ENCODE peak calls at places on chromosome 9, in four cellular contexts. One of them, this sample, is unnamed.
A peak's percentile ranks its signal among the peaks of the same experiment; 100 is the strongest.

GRCh38 chr9:6014668-6015270 is 655 bp downstream of the RANBP6 start:
- DNase-seq in stomach: no peak
- DNase-seq in OCI-LY7: no peak
- DNase-seq in heart left ventricle: no peak
- DNase-seq in this sample: no peak

GRCh38 chr9:5892456-5893133 is 1.9 kb downstream of the MLANA start:
- DNase-seq in stomach: no peak
- DNase-seq in OCI-LY7: no peak
- DNase-seq in heart left ventricle: no peak
- DNase-seq in this sample: no peak

GRCh38 chr9:27524236-27524635 is at the start of gene IFNK:
- DNase-seq in stomach: no peak
- DNase-seq in OCI-LY7: no peak
- DNase-seq in heart left ventricle: no peak
- DNase-seq in this sample: no peak

GRCh38 chr9:108086624-108087023 is 597.1 kb upstream of the KLF4 start:
- DNase-seq in stomach: no peak
- DNase-seq in OCI-LY7: no peak
- DNase-seq in heart left ventricle: no peak
- DNase-seq in this sample: no peak

GRCh38 chr9:72276429-72276828 is 88.6 kb downstream of the ZFAND5 start:
- DNase-seq in stomach: no peak
- DNase-seq in OCI-LY7: no peak
- DNase-seq in heart left ventricle: no peak
- DNase-seq in this sample: no peak

GRCh38 chr9:133369923-133370322 is 5.9 kb downstream of the SURF4 start:
- DNase-seq in stomach: no peak
- DNase-seq in OCI-LY7: no peak
- DNase-seq in heart left ventricle: no peak
- DNase-seq in this sample: no peak

GRCh38 chr9:96057155-96057554 is 181.7 kb downstream of the ERCC6L2 start:
- DNase-seq in stomach: no peak
- DNase-seq in OCI-LY7: no peak
- DNase-seq in heart left ventricle: no peak
- DNase-seq in this sample: no peak

GRCh38 chr9:135989157-135989556 is 28.0 kb upstream of the UBAC1 start:
- DNase-seq in stomach: no peak
- DNase-seq in OCI-LY7: no peak
- DNase-seq in heart left ventricle: no peak
- DNase-seq in this sample: no peak

GRCh38 chr9:137969008-137969407 is 91.4 kb downstream of the CACNA1B start:
- DNase-seq in stomach: peak; percentile 20
- DNase-seq in OCI-LY7: no peak
- DNase-seq in heart left ventricle: no peak
- DNase-seq in this sample: no peak

GRCh38 chr9:14910178-14910805 is at the start of gene FREM1:
- DNase-seq in stomach: no peak
- DNase-seq in OCI-LY7: no peak
- DNase-seq in heart left ventricle: peak; percentile 21
- DNase-seq in this sample: peak; percentile 51

GRCh38 chr9:8809747-8810146 is 1010.2 kb upstream of the DMAC1 start:
- DNase-seq in stomach: no peak
- DNase-seq in OCI-LY7: no peak
- DNase-seq in heart left ventricle: no peak
- DNase-seq in this sample: no peak

GRCh38 chr9:82404484-82405280 is 416.1 kb downstream of the SPATA31D1 start:
- DNase-seq in stomach: no peak
- DNase-seq in OCI-LY7: no peak
- DNase-seq in heart left ventricle: no peak
- DNase-seq in this sample: no peak

GRCh38 chr9:33320568-33321261 is 30.4 kb downstream of the NFX1 start:
- DNase-seq in stomach: no peak
- DNase-seq in OCI-LY7: no peak
- DNase-seq in heart left ventricle: no peak
- DNase-seq in this sample: no peak

GRCh38 chr9:99038396-99038795 is 66.5 kb upstream of the TGFBR1 start:
- DNase-seq in stomach: no peak
- DNase-seq in OCI-LY7: no peak
- DNase-seq in heart left ventricle: no peak
- DNase-seq in this sample: no peak

GRCh38 chr9:4371108-4371507 is 71.2 kb upstream of the GLIS3 start:
- DNase-seq in stomach: no peak
- DNase-seq in OCI-LY7: no peak
- DNase-seq in heart left ventricle: no peak
- DNase-seq in this sample: no peak

GRCh38 chr9:26054600-26055516 is 376.6 kb upstream of the TUSC1 start:
- DNase-seq in stomach: no peak
- DNase-seq in OCI-LY7: no peak
- DNase-seq in heart left ventricle: no peak
- DNase-seq in this sample: no peak

GRCh38 chr9:96498796-96499195 is 48.8 kb downstream of the HABP4 start:
- DNase-seq in stomach: no peak
- DNase-seq in OCI-LY7: no peak
- DNase-seq in heart left ventricle: no peak
- DNase-seq in this sample: no peak

GRCh38 chr9:101311759-101312420 is 72.9 kb downstream of the BAAT start:
- DNase-seq in stomach: no peak
- DNase-seq in OCI-LY7: peak; percentile 85
- DNase-seq in heart left ventricle: no peak
- DNase-seq in this sample: no peak

GRCh38 chr9:129863059-129863690 is 27.9 kb downstream of the USP20 start:
- DNase-seq in stomach: peak; percentile 34
- DNase-seq in OCI-LY7: peak; percentile 46
- DNase-seq in heart left ventricle: no peak
- DNase-seq in this sample: peak; percentile 66

GRCh38 chr9:2559212-2560152 is 62.1 kb upstream of the VLDLR start:
- DNase-seq in stomach: peak; percentile 63
- DNase-seq in OCI-LY7: no peak
- DNase-seq in heart left ventricle: peak; percentile 89
- DNase-seq in this sample: peak; percentile 56

GRCh38 chr9:99419099-99419498 is 197.0 kb downstream of the SEC61B start:
- DNase-seq in stomach: no peak
- DNase-seq in OCI-LY7: no peak
- DNase-seq in heart left ventricle: no peak
- DNase-seq in this sample: no peak

GRCh38 chr9:105187781-105188180 is 56.7 kb upstream of the SLC44A1 start:
- DNase-seq in stomach: no peak
- DNase-seq in OCI-LY7: no peak
- DNase-seq in heart left ventricle: no peak
- DNase-seq in this sample: no peak

GRCh38 chr9:85200726-85201402 is 531.3 kb downstream of the NTRK2 start:
- DNase-seq in stomach: peak; percentile 77
- DNase-seq in OCI-LY7: no peak
- DNase-seq in heart left ventricle: no peak
- DNase-seq in this sample: no peak

GRCh38 chr9:37271679-37272078 is 150.8 kb upstream of the GRHPR start:
- DNase-seq in stomach: no peak
- DNase-seq in OCI-LY7: no peak
- DNase-seq in heart left ventricle: no peak
- DNase-seq in this sample: no peak

GRCh38 chr9:107389617-107390071 is 99.9 kb downstream of the KLF4 start:
- DNase-seq in stomach: peak; percentile 78
- DNase-seq in OCI-LY7: no peak
- DNase-seq in heart left ventricle: no peak
- DNase-seq in this sample: peak; percentile 80

GRCh38 chr9:73116030-73116429 is 35.6 kb upstream of the ANXA1 start:
- DNase-seq in stomach: no peak
- DNase-seq in OCI-LY7: no peak
- DNase-seq in heart left ventricle: no peak
- DNase-seq in this sample: no peak

GRCh38 chr9:6611891-6612290 is 33.6 kb downstream of the GLDC start:
- DNase-seq in stomach: no peak
- DNase-seq in OCI-LY7: no peak
- DNase-seq in heart left ventricle: no peak
- DNase-seq in this sample: no peak

GRCh38 chr9:135047521-135047920 is 39.9 kb upstream of the OLFM1 start:
- DNase-seq in stomach: no peak
- DNase-seq in OCI-LY7: no peak
- DNase-seq in heart left ventricle: no peak
- DNase-seq in this sample: no peak

GRCh38 chr9:7273575-7273974 is 515.8 kb downstream of the KDM4C start:
- DNase-seq in stomach: no peak
- DNase-seq in OCI-LY7: no peak
- DNase-seq in heart left ventricle: peak; percentile 20
- DNase-seq in this sample: no peak

GRCh38 chr9:113649054-113649453 is 185.5 kb downstream of the RGS3 start:
- DNase-seq in stomach: no peak
- DNase-seq in OCI-LY7: no peak
- DNase-seq in heart left ventricle: peak; percentile 81
- DNase-seq in this sample: peak; percentile 40

GRCh38 chr9:113844466-113844865 is 31.6 kb upstream of the ZNF618 start:
- DNase-seq in stomach: no peak
- DNase-seq in OCI-LY7: no peak
- DNase-seq in heart left ventricle: no peak
- DNase-seq in this sample: no peak

GRCh38 chr9:123348317-123348992 is 7.5 kb upstream of the CRB2 start:
- DNase-seq in stomach: no peak
- DNase-seq in OCI-LY7: no peak
- DNase-seq in heart left ventricle: no peak
- DNase-seq in this sample: no peak

GRCh38 chr9:124771867-124772621 is 933 bp upstream of the NR6A1 start:
- DNase-seq in stomach: peak; percentile 70
- DNase-seq in OCI-LY7: peak; percentile 68
- DNase-seq in heart left ventricle: peak; percentile 73
- DNase-seq in this sample: peak; percentile 77

GRCh38 chr9:9790216-9790872 is 822.5 kb downstream of the PTPRD start:
- DNase-seq in stomach: no peak
- DNase-seq in OCI-LY7: peak; percentile 89
- DNase-seq in heart left ventricle: no peak
- DNase-seq in this sample: no peak

GRCh38 chr9:9750719-9751118 is 862.1 kb downstream of the PTPRD start:
- DNase-seq in stomach: no peak
- DNase-seq in OCI-LY7: no peak
- DNase-seq in heart left ventricle: no peak
- DNase-seq in this sample: no peak

GRCh38 chr9:128634111-128634510 is 22.5 kb downstream of the DYNC2I2 start:
- DNase-seq in stomach: no peak
- DNase-seq in OCI-LY7: no peak
- DNase-seq in heart left ventricle: no peak
- DNase-seq in this sample: peak; percentile 43

GRCh38 chr9:128634651-128635262 is 21.9 kb downstream of the DYNC2I2 start:
- DNase-seq in stomach: no peak
- DNase-seq in OCI-LY7: no peak
- DNase-seq in heart left ventricle: peak; percentile 38
- DNase-seq in this sample: no peak

GRCh38 chr9:128632486-128632885 is 24.2 kb downstream of the DYNC2I2 start:
- DNase-seq in stomach: no peak
- DNase-seq in OCI-LY7: no peak
- DNase-seq in heart left ventricle: no peak
- DNase-seq in this sample: no peak

GRCh38 chr9:128633057-128633456 is 23.6 kb downstream of the DYNC2I2 start:
- DNase-seq in stomach: no peak
- DNase-seq in OCI-LY7: no peak
- DNase-seq in heart left ventricle: no peak
- DNase-seq in this sample: no peak

GRCh38 chr9:128633601-128634000 is 23.0 kb downstream of the DYNC2I2 start:
- DNase-seq in stomach: no peak
- DNase-seq in OCI-LY7: no peak
- DNase-seq in heart left ventricle: no peak
- DNase-seq in this sample: peak; percentile 65
- H3K36me3 ChIP-seq in stomach: peaks cover 72% of the 10 kb centered on the region
- H3K36me3 ChIP-seq in OCI-LY7: peaks cover 60% of the 10 kb centered on the region
- H3K36me3 ChIP-seq in heart left ventricle: peaks cover 60% of the 10 kb centered on the region
- H3K36me3 ChIP-seq in this sample: peaks cover 57% of the 10 kb centered on the region

DNA sequence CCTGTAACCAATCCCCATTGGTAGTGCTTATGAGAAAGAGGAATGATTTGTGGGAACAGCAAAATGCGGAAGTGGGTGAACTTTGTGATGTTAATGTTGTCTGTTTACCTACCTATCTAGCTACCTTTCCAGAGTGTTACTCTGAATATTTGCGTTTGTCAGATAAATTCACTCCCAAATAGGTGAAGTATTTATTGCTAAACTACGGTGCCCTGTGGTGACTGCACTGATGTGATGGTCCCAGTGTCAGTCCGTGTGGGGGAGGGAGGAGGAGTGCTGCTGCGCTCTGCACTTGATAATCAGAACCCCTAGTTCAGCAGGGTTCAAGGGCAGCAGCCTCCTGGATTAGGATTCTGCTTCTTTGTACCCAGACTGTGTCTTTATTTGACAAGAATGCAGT is 55.3 kb downstream of the TJP2 start:
- DNase-seq in stomach: no peak
- DNase-seq in OCI-LY7: no peak
- DNase-seq in heart left ventricle: no peak
- DNase-seq in this sample: no peak
- H3K27ac ChIP-seq in stomach: no peak overlapping the region
- H3K27ac ChIP-seq in OCI-LY7: no peak overlapping the region
- H3K27ac ChIP-seq in heart left ventricle: no peak overlapping the region
- H3K27ac ChIP-seq in this sample: no peak overlapping the region

DNA sequence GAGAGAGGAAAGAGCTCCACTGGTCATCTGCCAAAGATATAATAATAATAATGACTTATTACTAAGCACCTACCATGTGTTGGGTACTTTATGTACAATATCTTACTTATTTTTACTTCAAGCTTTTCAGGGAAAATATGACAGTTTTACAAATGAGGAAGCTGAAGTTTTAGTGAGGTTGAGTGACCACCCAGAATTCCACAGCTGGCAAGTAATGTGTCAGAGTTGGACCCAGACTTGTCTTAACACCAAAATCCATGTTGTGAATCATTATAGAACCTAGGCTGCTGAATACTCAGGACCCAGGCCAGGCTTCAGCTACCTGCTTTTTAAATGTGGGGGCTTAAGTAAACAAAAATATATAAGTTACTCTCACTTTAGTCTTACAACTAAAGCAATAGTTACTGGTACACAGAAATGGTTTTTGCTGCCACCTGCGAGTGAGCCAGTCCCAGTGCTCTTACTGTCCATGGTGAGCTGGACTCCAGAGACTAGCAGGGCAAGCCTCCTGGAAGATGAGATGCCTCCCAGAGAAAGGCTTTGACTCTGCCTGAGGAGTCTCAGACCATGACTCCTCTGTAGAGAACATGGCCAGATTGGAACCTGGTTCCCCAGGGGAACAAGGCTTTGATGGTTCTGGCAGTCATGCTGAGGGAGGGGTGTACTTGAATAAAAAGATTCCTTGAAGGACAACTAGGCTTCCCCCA is 29.9 kb downstream of the RUSC2 start:
- DNase-seq in stomach: no peak
- DNase-seq in OCI-LY7: no peak
- DNase-seq in heart left ventricle: no peak
- DNase-seq in this sample: no peak
- H3K4me1 ChIP-seq in stomach: peaks cover 44% of the 10 kb centered on the region
- H3K4me1 ChIP-seq in OCI-LY7: no peaks in the 10 kb centered on the region
- H3K4me1 ChIP-seq in heart left ventricle: peaks cover 62% of the 10 kb centered on the region
- H3K4me1 ChIP-seq in this sample: peaks cover 21% of the 10 kb centered on the region

DNA sequence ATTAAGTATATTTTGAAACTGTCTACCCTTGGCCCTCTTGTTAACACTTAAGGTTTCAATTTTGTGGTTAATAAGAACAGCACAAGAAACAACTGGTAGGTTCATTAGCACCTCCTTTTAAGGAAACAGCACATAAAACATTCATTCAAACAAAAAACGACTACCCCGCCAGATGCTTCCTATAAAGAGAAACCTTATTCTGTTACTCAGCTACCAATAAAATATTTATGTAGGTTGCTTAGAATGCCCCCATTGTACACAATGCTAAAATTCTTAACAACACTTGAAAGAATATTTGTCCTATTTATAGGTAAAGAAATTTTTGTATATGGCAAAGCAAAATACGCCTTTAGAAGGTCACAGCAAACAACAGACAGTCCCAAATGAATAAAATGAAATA is 23.2 kb downstream of the CDK5RAP2 start:
- DNase-seq in stomach: no peak
- DNase-seq in OCI-LY7: no peak
- DNase-seq in heart left ventricle: no peak
- DNase-seq in this sample: no peak
- H3K36me3 ChIP-seq in stomach: peaks cover 33% of the 10 kb centered on the region
- H3K36me3 ChIP-seq in OCI-LY7: peaks cover 72% of the 10 kb centered on the region
- H3K36me3 ChIP-seq in heart left ventricle: peaks cover 39% of the 10 kb centered on the region
- H3K36me3 ChIP-seq in this sample: no peaks in the 10 kb centered on the region